ENCODE peak calls at places on chromosome 7, in nine cellular contexts. One of them, this sample, is unnamed.

GRCh38 chr7:139131622-139132021 is 22.1 kb upstream of the ZC3HAV1 start:
- DNase-seq in Kasumi-1: no peak
- DNase-seq in T-helper 2 cell: no peak
- DNase-seq in activated gamma-delta T cell treated with Interleukin-2 at 50 U/mL for 16 hours: no peak
- DNase-seq in GM20000: no peak
- DNase-seq in stimulated activated CD4-positive, alpha-beta T cell treated with anti-CD3 and anti-CD28 coated beads, Interleukin-4, amount 100 ng/mL, for 4 hours: no peak
- DNase-seq in GM12865: peak
- DNase-seq in RCC 7860: no peak
- DNase-seq in AG10803: no peak
- DNase-seq in this sample: no peak

GRCh38 chr7:142320883-142321282 is 63.0 kb upstream of the PRSS58 start:
- DNase-seq in Kasumi-1: no peak
- DNase-seq in T-helper 2 cell: no peak
- DNase-seq in activated gamma-delta T cell treated with Interleukin-2 at 50 U/mL for 16 hours: no peak
- DNase-seq in GM20000: no peak
- DNase-seq in stimulated activated CD4-positive, alpha-beta T cell treated with anti-CD3 and anti-CD28 coated beads, Interleukin-4, amount 100 ng/mL, for 4 hours: no peak
- DNase-seq in GM12865: no peak
- DNase-seq in RCC 7860: no peak
- DNase-seq in AG10803: no peak
- DNase-seq in this sample: no peak

GRCh38 chr7:151107882-151108281 is 21.6 kb downstream of the AGAP3 start:
- DNase-seq in Kasumi-1: no peak
- DNase-seq in T-helper 2 cell: no peak
- DNase-seq in activated gamma-delta T cell treated with Interleukin-2 at 50 U/mL for 16 hours: no peak
- DNase-seq in GM20000: no peak
- DNase-seq in stimulated activated CD4-positive, alpha-beta T cell treated with anti-CD3 and anti-CD28 coated beads, Interleukin-4, amount 100 ng/mL, for 4 hours: no peak
- DNase-seq in GM12865: no peak
- DNase-seq in RCC 7860: no peak
- DNase-seq in AG10803: no peak
- DNase-seq in this sample: no peak

GRCh38 chr7:73613954-73614735 is 10.2 kb downstream of the MLXIPL start:
- DNase-seq in Kasumi-1: no peak
- DNase-seq in T-helper 2 cell: no peak
- DNase-seq in activated gamma-delta T cell treated with Interleukin-2 at 50 U/mL for 16 hours: no peak
- DNase-seq in GM20000: no peak
- DNase-seq in stimulated activated CD4-positive, alpha-beta T cell treated with anti-CD3 and anti-CD28 coated beads, Interleukin-4, amount 100 ng/mL, for 4 hours: no peak
- DNase-seq in GM12865: no peak
- DNase-seq in RCC 7860: peak
- DNase-seq in AG10803: no peak
- DNase-seq in this sample: no peak

GRCh38 chr7:139603282-139603681 is 79.8 kb downstream of the CLEC2L start:
- DNase-seq in Kasumi-1: no peak
- DNase-seq in T-helper 2 cell: no peak
- DNase-seq in activated gamma-delta T cell treated with Interleukin-2 at 50 U/mL for 16 hours: no peak
- DNase-seq in GM20000: no peak
- DNase-seq in stimulated activated CD4-positive, alpha-beta T cell treated with anti-CD3 and anti-CD28 coated beads, Interleukin-4, amount 100 ng/mL, for 4 hours: no peak
- DNase-seq in GM12865: no peak
- DNase-seq in RCC 7860: no peak
- DNase-seq in AG10803: no peak
- DNase-seq in this sample: no peak

GRCh38 chr7:77360104-77360503 is 56.0 kb downstream of the GSAP start:
- DNase-seq in Kasumi-1: no peak
- DNase-seq in T-helper 2 cell: no peak
- DNase-seq in activated gamma-delta T cell treated with Interleukin-2 at 50 U/mL for 16 hours: no peak
- DNase-seq in GM20000: no peak
- DNase-seq in stimulated activated CD4-positive, alpha-beta T cell treated with anti-CD3 and anti-CD28 coated beads, Interleukin-4, amount 100 ng/mL, for 4 hours: no peak
- DNase-seq in GM12865: no peak
- DNase-seq in RCC 7860: no peak
- DNase-seq in AG10803: no peak
- DNase-seq in this sample: no peak

GRCh38 chr7:15924910-15925309 is 238.4 kb upstream of the MEOX2 start:
- DNase-seq in Kasumi-1: no peak
- DNase-seq in T-helper 2 cell: no peak
- DNase-seq in activated gamma-delta T cell treated with Interleukin-2 at 50 U/mL for 16 hours: no peak
- DNase-seq in GM20000: no peak
- DNase-seq in stimulated activated CD4-positive, alpha-beta T cell treated with anti-CD3 and anti-CD28 coated beads, Interleukin-4, amount 100 ng/mL, for 4 hours: no peak
- DNase-seq in GM12865: no peak
- DNase-seq in RCC 7860: no peak
- DNase-seq in AG10803: no peak
- DNase-seq in this sample: no peak

GRCh38 chr7:87154569-87154968 is 2.3 kb downstream of the DMTF1 start:
- DNase-seq in Kasumi-1: no peak
- DNase-seq in T-helper 2 cell: no peak
- DNase-seq in activated gamma-delta T cell treated with Interleukin-2 at 50 U/mL for 16 hours: no peak
- DNase-seq in GM20000: no peak
- DNase-seq in stimulated activated CD4-positive, alpha-beta T cell treated with anti-CD3 and anti-CD28 coated beads, Interleukin-4, amount 100 ng/mL, for 4 hours: no peak
- DNase-seq in GM12865: no peak
- DNase-seq in RCC 7860: no peak
- DNase-seq in AG10803: no peak
- DNase-seq in this sample: no peak

GRCh38 chr7:75572396-75572795 is 80.3 kb downstream of the SPDYE5 start:
- DNase-seq in Kasumi-1: no peak
- DNase-seq in T-helper 2 cell: no peak
- DNase-seq in activated gamma-delta T cell treated with Interleukin-2 at 50 U/mL for 16 hours: no peak
- DNase-seq in GM20000: no peak
- DNase-seq in stimulated activated CD4-positive, alpha-beta T cell treated with anti-CD3 and anti-CD28 coated beads, Interleukin-4, amount 100 ng/mL, for 4 hours: no peak
- DNase-seq in GM12865: no peak
- DNase-seq in RCC 7860: no peak
- DNase-seq in AG10803: no peak
- DNase-seq in this sample: no peak

GRCh38 chr7:130227883-130228575 is 20.4 kb downstream of the SSMEM1 start:
- DNase-seq in Kasumi-1: no peak
- DNase-seq in T-helper 2 cell: no peak
- DNase-seq in activated gamma-delta T cell treated with Interleukin-2 at 50 U/mL for 16 hours: no peak
- DNase-seq in GM20000: no peak
- DNase-seq in stimulated activated CD4-positive, alpha-beta T cell treated with anti-CD3 and anti-CD28 coated beads, Interleukin-4, amount 100 ng/mL, for 4 hours: no peak
- DNase-seq in GM12865: no peak
- DNase-seq in RCC 7860: no peak
- DNase-seq in AG10803: no peak
- DNase-seq in this sample: no peak

GRCh38 chr7:151137076-151137611 is 30.4 kb downstream of the GBX1 start:
- DNase-seq in Kasumi-1: no peak
- DNase-seq in T-helper 2 cell: no peak
- DNase-seq in activated gamma-delta T cell treated with Interleukin-2 at 50 U/mL for 16 hours: no peak
- DNase-seq in GM20000: peak
- DNase-seq in stimulated activated CD4-positive, alpha-beta T cell treated with anti-CD3 and anti-CD28 coated beads, Interleukin-4, amount 100 ng/mL, for 4 hours: no peak
- DNase-seq in GM12865: no peak
- DNase-seq in RCC 7860: no peak
- DNase-seq in AG10803: no peak
- DNase-seq in this sample: no peak

GRCh38 chr7:55552320-55553086 is 19.8 kb downstream of the VOPP1 start:
- DNase-seq in Kasumi-1: no peak
- DNase-seq in T-helper 2 cell: no peak
- DNase-seq in activated gamma-delta T cell treated with Interleukin-2 at 50 U/mL for 16 hours: no peak
- DNase-seq in GM20000: no peak
- DNase-seq in stimulated activated CD4-positive, alpha-beta T cell treated with anti-CD3 and anti-CD28 coated beads, Interleukin-4, amount 100 ng/mL, for 4 hours: no peak
- DNase-seq in GM12865: no peak
- DNase-seq in RCC 7860: peak
- DNase-seq in AG10803: peak
- DNase-seq in this sample: no peak

GRCh38 chr7:130387306-130387627 is 7.0 kb downstream of the CPA1 start:
- DNase-seq in Kasumi-1: no peak
- DNase-seq in T-helper 2 cell: no peak
- DNase-seq in activated gamma-delta T cell treated with Interleukin-2 at 50 U/mL for 16 hours: no peak
- DNase-seq in GM20000: no peak
- DNase-seq in stimulated activated CD4-positive, alpha-beta T cell treated with anti-CD3 and anti-CD28 coated beads, Interleukin-4, amount 100 ng/mL, for 4 hours: no peak
- DNase-seq in GM12865: no peak
- DNase-seq in RCC 7860: no peak
- DNase-seq in AG10803: no peak
- DNase-seq in this sample: no peak

GRCh38 chr7:24834150-24834798 is 77.0 kb upstream of the GSDME start:
- DNase-seq in Kasumi-1: peak
- DNase-seq in T-helper 2 cell: no peak
- DNase-seq in activated gamma-delta T cell treated with Interleukin-2 at 50 U/mL for 16 hours: no peak
- DNase-seq in GM20000: peak
- DNase-seq in stimulated activated CD4-positive, alpha-beta T cell treated with anti-CD3 and anti-CD28 coated beads, Interleukin-4, amount 100 ng/mL, for 4 hours: no peak
- DNase-seq in GM12865: peak
- DNase-seq in RCC 7860: no peak
- DNase-seq in AG10803: no peak
- DNase-seq in this sample: no peak

GRCh38 chr7:75624134-75624832 is 114.5 kb downstream of the HIP1 start:
- DNase-seq in Kasumi-1: peak
- DNase-seq in T-helper 2 cell: no peak
- DNase-seq in activated gamma-delta T cell treated with Interleukin-2 at 50 U/mL for 16 hours: no peak
- DNase-seq in GM20000: no peak
- DNase-seq in stimulated activated CD4-positive, alpha-beta T cell treated with anti-CD3 and anti-CD28 coated beads, Interleukin-4, amount 100 ng/mL, for 4 hours: no peak
- DNase-seq in GM12865: no peak
- DNase-seq in RCC 7860: no peak
- DNase-seq in AG10803: peak
- DNase-seq in this sample: peak

GRCh38 chr7:76191783-76192240 is 9.9 kb upstream of the SRRM3 start:
- DNase-seq in Kasumi-1: peak
- DNase-seq in T-helper 2 cell: no peak
- DNase-seq in activated gamma-delta T cell treated with Interleukin-2 at 50 U/mL for 16 hours: no peak
- DNase-seq in GM20000: no peak
- DNase-seq in stimulated activated CD4-positive, alpha-beta T cell treated with anti-CD3 and anti-CD28 coated beads, Interleukin-4, amount 100 ng/mL, for 4 hours: no peak
- DNase-seq in GM12865: peak
- DNase-seq in RCC 7860: peak
- DNase-seq in AG10803: peak
- DNase-seq in this sample: no peak

GRCh38 chr7:84477786-84478405 is 283.3 kb upstream of the SEMA3A start:
- DNase-seq in Kasumi-1: no peak
- DNase-seq in T-helper 2 cell: no peak
- DNase-seq in activated gamma-delta T cell treated with Interleukin-2 at 50 U/mL for 16 hours: no peak
- DNase-seq in GM20000: no peak
- DNase-seq in stimulated activated CD4-positive, alpha-beta T cell treated with anti-CD3 and anti-CD28 coated beads, Interleukin-4, amount 100 ng/mL, for 4 hours: no peak
- DNase-seq in GM12865: no peak
- DNase-seq in RCC 7860: no peak
- DNase-seq in AG10803: no peak
- DNase-seq in this sample: no peak

GRCh38 chr7:67843615-67844014 is 847.0 kb downstream of the TYW1 start:
- DNase-seq in Kasumi-1: no peak
- DNase-seq in T-helper 2 cell: no peak
- DNase-seq in activated gamma-delta T cell treated with Interleukin-2 at 50 U/mL for 16 hours: no peak
- DNase-seq in GM20000: no peak
- DNase-seq in stimulated activated CD4-positive, alpha-beta T cell treated with anti-CD3 and anti-CD28 coated beads, Interleukin-4, amount 100 ng/mL, for 4 hours: no peak
- DNase-seq in GM12865: no peak
- DNase-seq in RCC 7860: no peak
- DNase-seq in AG10803: no peak
- DNase-seq in this sample: no peak

GRCh38 chr7:123548406-123548805 is 9.2 kb downstream of the NDUFA5 start:
- DNase-seq in Kasumi-1: no peak
- DNase-seq in T-helper 2 cell: no peak
- DNase-seq in activated gamma-delta T cell treated with Interleukin-2 at 50 U/mL for 16 hours: no peak
- DNase-seq in GM20000: no peak
- DNase-seq in stimulated activated CD4-positive, alpha-beta T cell treated with anti-CD3 and anti-CD28 coated beads, Interleukin-4, amount 100 ng/mL, for 4 hours: no peak
- DNase-seq in GM12865: no peak
- DNase-seq in RCC 7860: no peak
- DNase-seq in AG10803: peak
- DNase-seq in this sample: no peak

GRCh38 chr7:64541438-64542359 is 21.2 kb downstream of the ZNF680 start:
- DNase-seq in Kasumi-1: peak
- DNase-seq in T-helper 2 cell: no peak
- DNase-seq in activated gamma-delta T cell treated with Interleukin-2 at 50 U/mL for 16 hours: no peak
- DNase-seq in GM20000: no peak
- DNase-seq in stimulated activated CD4-positive, alpha-beta T cell treated with anti-CD3 and anti-CD28 coated beads, Interleukin-4, amount 100 ng/mL, for 4 hours: no peak
- DNase-seq in GM12865: no peak
- DNase-seq in RCC 7860: peak
- DNase-seq in AG10803: peak
- DNase-seq in this sample: peak

GRCh38 chr7:70266186-70266585 is 667.9 kb downstream of the AUTS2 start:
- DNase-seq in Kasumi-1: no peak
- DNase-seq in T-helper 2 cell: no peak
- DNase-seq in activated gamma-delta T cell treated with Interleukin-2 at 50 U/mL for 16 hours: no peak
- DNase-seq in GM20000: no peak
- DNase-seq in stimulated activated CD4-positive, alpha-beta T cell treated with anti-CD3 and anti-CD28 coated beads, Interleukin-4, amount 100 ng/mL, for 4 hours: no peak
- DNase-seq in GM12865: no peak
- DNase-seq in RCC 7860: no peak
- DNase-seq in AG10803: peak
- DNase-seq in this sample: no peak